ENCODE peak calls at places on chromosomes 7 and 10, in seven cellular contexts. P, D, X, I, U, C and W are unnamed samples.

GRCh38 chr7:6228865-6229264 is 43.6 kb downstream of the CYTH3 start:
- DNase-seq in D (no peak), I (no peak), P (peak), U (peak), X (peak), C (no peak), W (no peak)

GRCh38 chr10:86419101-86419500 is 52.5 kb upstream of the GRID1 start:
- DNase-seq in X (no peak), P (peak), D (no peak), U (no peak), I (no peak), C (no peak), W (no peak)

GRCh38 chr10:75269605-75270004 is 33.8 kb upstream of the COMTD1 start:
- DNase-seq in I (no peak), D (no peak), P (no peak), U (no peak), C (no peak), X (no peak), W (no peak)

GRCh38 chr10:43781480-43782361 is 133.0 kb upstream of the ZNF32 start:
- DNase-seq in I (no peak), U (peak), X (peak), D (no peak), C (no peak), P (no peak), W (no peak)

GRCh38 chr7:80589561-80590083 is 48.8 kb upstream of the CD36 start:
- DNase-seq in D (no peak), P (no peak), I (no peak), U (no peak), C (no peak), X (no peak), W (no peak)

GRCh38 chr10:62545667-62546066 is 171.5 kb downstream of the ZNF365 start:
- DNase-seq in X (peak), U (peak), I (no peak), C (no peak), P (no peak), D (peak), W (peak)

GRCh38 chr10:58797356-58797755 is 284.7 kb downstream of the BICC1 start:
- DNase-seq in D (no peak), U (no peak), C (no peak), I (no peak), P (no peak), X (no peak), W (no peak)

GRCh38 chr7:156667110-156667436 is 26.5 kb downstream of the RNF32 start:
- DNase-seq in D (no peak), P (no peak), C (no peak), X (no peak), U (no peak), I (no peak), W (no peak)

GRCh38 chr7:94295805-94296204 is 98.9 kb upstream of the COL1A2 start:
- DNase-seq in I (no peak), P (no peak), D (peak), X (peak), U (peak), C (no peak), W (peak)

GRCh38 chr7:64628721-64629120 is 37.2 kb upstream of the ZNF107 start:
- DNase-seq in P (no peak), U (no peak), C (no peak), D (no peak), X (no peak), I (no peak), W (no peak)

GRCh38 chr7:100921039-100921438 is 25.4 kb upstream of the ACHE start:
- DNase-seq in C (no peak), X (no peak), U (no peak), P (no peak), I (no peak), D (no peak), W (no peak)

GRCh38 chr7:130102588-130102987 is 32.3 kb downstream of the KLHDC10 start:
- DNase-seq in I (no peak), P (no peak), D (no peak), U (no peak), X (no peak), C (no peak), W (no peak)

GRCh38 chr7:452230-452751 is 67.4 kb downstream of the PDGFA start:
- DNase-seq in D (no peak), C (no peak), P (no peak), I (peak), U (peak), X (peak), W (no peak)

GRCh38 chr10:114094795-114095194 is 51.1 kb downstream of the ADRB1 start:
- DNase-seq in P (no peak), U (no peak), I (no peak), X (no peak), D (no peak), C (no peak), W (no peak)

GRCh38 chr10:124262971-124263370 is 155.8 kb downstream of the OAT start:
- DNase-seq in X (no peak), D (no peak), I (no peak), P (no peak), U (no peak), C (no peak), W (no peak)

GRCh38 chr7:145219461-145219860 is 383.6 kb upstream of the TPK1 start:
- DNase-seq in X (peak), P (no peak), C (no peak), I (no peak), D (no peak), U (no peak), W (no peak)

GRCh38 chr10:71970869-71971268 is 6.7 kb downstream of the CHST3 start:
- DNase-seq in U (no peak), I (no peak), C (no peak), P (no peak), X (no peak), D (no peak), W (no peak)

GRCh38 chr10:46523881-46524470 is 32.5 kb downstream of the GPRIN2 start:
- DNase-seq in P (no peak), D (peak), X (peak), C (no peak), U (peak), I (no peak), W (peak)

GRCh38 chr7:139647085-139647484 is 123.6 kb downstream of the CLEC2L start:
- DNase-seq in X (no peak), P (no peak), D (no peak), I (no peak), C (no peak), U (peak), W (no peak)

GRCh38 chr7:139648941-139649425 is 125.5 kb downstream of the CLEC2L start:
- DNase-seq in D (no peak), U (no peak), X (no peak), P (peak), I (peak), C (no peak), W (no peak)

GRCh38 chr7:139647812-139648616 is 124.5 kb downstream of the CLEC2L start:
- DNase-seq in X (no peak), I (no peak), P (no peak), D (no peak), U (peak), C (no peak), W (peak)

GRCh38 chr7:139650429-139651100 is 127.1 kb downstream of the CLEC2L start:
- DNase-seq in P (no peak), X (no peak), C (no peak), D (no peak), I (peak), U (no peak), W (no peak)

GRCh38 chr7:139648617-139648932 is 125.1 kb downstream of the CLEC2L start:
- DNase-seq in C (no peak), U (no peak), X (no peak), D (no peak), P (no peak), I (peak), W (no peak)
- H3K4me3 ChIP-seq in C (no peak), U (no peak), X (no peak), D (no peak), P (no peak), I (peak), W (no peak)

DNA sequence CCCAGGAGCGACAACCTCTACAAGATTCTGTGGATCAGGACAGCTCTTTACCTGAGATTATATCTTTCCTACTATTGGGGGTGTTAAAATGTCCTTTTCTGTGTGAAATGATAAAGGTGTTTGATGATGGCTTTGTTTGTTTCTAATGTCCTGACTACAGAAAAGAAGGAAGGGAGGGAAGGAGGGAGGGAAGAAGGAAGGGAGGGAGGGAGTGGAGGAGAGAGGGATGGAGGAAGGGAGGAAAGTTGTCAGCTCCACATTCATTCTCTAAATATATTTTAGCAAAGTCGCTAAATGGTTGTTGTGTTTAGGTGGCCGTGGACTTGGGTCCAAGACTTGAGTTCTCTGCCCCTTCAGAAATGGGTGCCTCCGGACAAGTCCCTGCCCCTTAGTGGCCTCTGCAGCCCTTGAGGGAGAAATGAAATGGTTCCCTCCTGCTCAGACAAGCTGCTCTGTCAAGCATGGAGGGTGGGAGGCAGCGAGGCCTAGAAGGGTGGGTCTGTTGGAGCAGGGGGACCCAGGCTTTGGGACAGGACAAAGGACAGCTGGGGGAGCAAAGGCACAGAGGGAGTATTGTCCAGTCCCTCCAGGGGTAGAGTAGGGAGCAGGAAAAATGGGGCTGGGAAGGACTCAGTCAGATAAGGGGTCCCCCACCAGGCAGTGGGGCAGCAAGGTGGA is 4.4 kb downstream of the RGS10 start:
- DNase-seq in C (no peak), I (no peak), P (no peak), U (no peak), X (no peak), D (no peak), W (no peak)
- H3K4me3 ChIP-seq in C (peak), I (no peak), P (no peak), U (no peak), X (no peak), D (no peak), W (no peak)

GRCh38 chr7:26658698-26659084 is 205.7 kb downstream of the SKAP2 start:
- DNase-seq in D (no peak), P (no peak), C (no peak), X (no peak), I (no peak), U (no peak), W (no peak)
- H3K4me3 ChIP-seq in D (no peak), P (no peak), C (no peak), X (no peak), I (no peak), U (no peak), W (no peak)

GRCh38 chr10:29374162-29374561 is 85.3 kb downstream of the LYZL1 start:
- DNase-seq in I (no peak), P (no peak), X (no peak), U (no peak), D (no peak), C (no peak), W (no peak)

GRCh38 chr10:29370612-29371092 is 81.8 kb downstream of the LYZL1 start:
- DNase-seq in I (no peak), X (no peak), C (no peak), D (no peak), U (no peak), P (no peak), W (peak)

GRCh38 chr10:29375888-29376287 is 87.0 kb downstream of the LYZL1 start:
- DNase-seq in C (no peak), I (no peak), X (no peak), U (no peak), D (no peak), P (no peak), W (no peak)

GRCh38 chr10:29372920-29373319 is 84.0 kb downstream of the LYZL1 start:
- DNase-seq in D (no peak), I (no peak), P (no peak), C (no peak), X (no peak), U (no peak), W (no peak)

DNA sequence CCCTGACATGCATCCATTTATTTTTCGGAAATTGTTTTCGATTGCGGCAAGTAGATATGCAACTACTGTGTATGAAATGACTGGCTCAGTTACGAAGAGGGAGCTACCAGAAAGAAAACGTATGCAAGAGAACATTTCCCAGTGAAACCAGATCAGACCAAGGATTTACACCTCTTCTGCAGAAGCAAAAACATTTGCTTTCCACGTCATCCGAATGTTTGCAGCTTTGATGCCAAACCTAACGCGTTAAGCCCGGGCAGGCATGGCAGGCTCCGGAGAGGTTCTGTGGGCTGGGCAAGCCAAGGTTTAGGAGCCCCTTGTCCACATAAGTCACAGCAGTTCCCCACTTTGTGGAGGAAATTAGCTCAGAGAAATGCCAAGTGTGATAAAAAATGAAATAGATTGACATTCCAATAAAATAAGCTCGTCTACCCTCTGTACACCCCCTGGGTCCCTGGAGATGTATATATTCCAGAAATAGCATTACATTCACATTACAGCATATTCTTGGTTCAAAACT is 81.3 kb downstream of the LYZL1 start:
- DNase-seq in D (no peak), X (peak), C (no peak), U (no peak), P (no peak), I (no peak), W (peak)
- H3K4me3 ChIP-seq in D (no peak), X (no peak), C (no peak), U (no peak), P (no peak), I (no peak), W (peak)

GRCh38 chr10:17647316-17647715 is 3.4 kb downstream of the STAM start:
- DNase-seq in X (peak), C (no peak), P (no peak), D (no peak), I (peak), U (no peak), W (no peak)

GRCh38 chr10:17650416-17650815 is 6.5 kb downstream of the STAM start:
- DNase-seq in X (no peak), P (no peak), I (no peak), D (no peak), U (no peak), C (no peak), W (no peak)

GRCh38 chr10:17651891-17652290 is 7.9 kb downstream of the STAM start:
- DNase-seq in D (no peak), I (no peak), P (no peak), X (no peak), U (no peak), C (no peak), W (no peak)

GRCh38 chr10:17649052-17649451 is 5.1 kb downstream of the STAM start:
- DNase-seq in I (no peak), P (no peak), X (no peak), D (no peak), C (no peak), U (no peak), W (no peak)

GRCh38 chr10:17649836-17650235 is 5.9 kb downstream of the STAM start:
- DNase-seq in P (no peak), C (no peak), I (no peak), X (peak), D (peak), U (peak), W (no peak)
- H3K4me3 ChIP-seq in P (no peak), C (no peak), I (no peak), X (no peak), D (no peak), U (no peak), W (no peak)

GRCh38 chr10:99329238-99329890 is at the start of gene CNNM1:
- DNase-seq in I (no peak), U (no peak), P (no peak), C (no peak), D (no peak), X (peak), W (no peak)
- H3K4me3 ChIP-seq in I (peak), U (peak), P (no peak), C (peak), D (peak), X (peak), W (peak)

GRCh38 chr10:97180367-97180763 is 5.4 kb downstream of the SLIT1 start:
- DNase-seq in X (no peak), P (no peak), D (no peak), I (no peak), C (no peak), U (no peak), W (no peak)

GRCh38 chr10:97179311-97179710 is 6.4 kb downstream of the SLIT1 start:
- DNase-seq in U (no peak), C (no peak), I (no peak), P (no peak), D (no peak), X (no peak), W (no peak)

GRCh38 chr10:97180986-97181385 is 4.8 kb downstream of the SLIT1 start:
- DNase-seq in I (no peak), D (no peak), C (no peak), U (no peak), X (no peak), P (no peak), W (no peak)

GRCh38 chr10:97178074-97178473 is 7.7 kb downstream of the SLIT1 start:
- DNase-seq in I (no peak), D (no peak), U (no peak), X (no peak), P (no peak), C (no peak), W (no peak)

DNA sequence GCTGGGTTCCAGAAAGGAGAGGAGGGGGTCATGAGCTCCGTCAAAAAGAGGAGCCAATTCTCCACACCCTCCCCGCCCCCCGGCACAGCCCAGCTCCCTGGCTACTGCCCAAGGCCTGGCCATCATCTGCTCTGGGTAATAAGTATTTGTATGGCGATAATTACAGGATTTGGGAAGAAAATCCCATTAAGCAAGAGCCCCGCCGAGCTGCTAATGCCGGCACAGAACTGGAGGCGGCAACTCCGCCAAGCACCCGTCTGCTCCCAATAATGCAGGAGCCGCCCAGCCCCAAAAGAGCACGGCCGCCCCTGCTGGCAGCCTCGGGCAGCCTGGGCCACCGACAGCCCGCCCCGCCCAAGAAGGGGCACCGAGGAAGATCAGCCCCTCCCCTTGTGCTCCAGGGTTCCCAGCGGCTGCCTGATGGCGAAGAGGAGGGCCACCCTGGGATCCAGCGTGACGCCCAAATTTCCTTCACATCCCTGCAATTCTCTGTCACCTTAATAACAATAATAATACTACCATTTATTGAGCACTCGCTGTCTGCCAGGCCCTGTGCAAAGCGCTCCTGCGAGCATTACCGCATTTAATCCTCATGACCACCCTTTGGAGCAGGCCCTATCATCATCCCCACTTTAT is 5.9 kb downstream of the SLIT1 start:
- DNase-seq in I (no peak), C (no peak), U (no peak), P (no peak), X (no peak), D (no peak), W (no peak)
- H3K4me3 ChIP-seq in I (no peak), C (no peak), U (no peak), P (no peak), X (no peak), D (no peak), W (no peak)

GRCh38 chr10:132043861-132044695 is 21.7 kb upstream of the JAKMIP3 start:
- DNase-seq in I (no peak), D (no peak), U (no peak), C (no peak), X (no peak), P (peak), W (no peak)
- H3K4me3 ChIP-seq in I (no peak), D (no peak), U (no peak), C (no peak), X (no peak), P (no peak), W (no peak)

GRCh38 chr10:79354141-79354540 is 6.9 kb downstream of the PPIF start:
- DNase-seq in X (no peak), C (no peak), I (no peak), P (no peak), U (no peak), D (no peak), W (no peak)
- H3K4me3 ChIP-seq in X (no peak), C (no peak), I (no peak), P (no peak), U (no peak), D (no peak), W (no peak)

GRCh38 chr10:131973160-131973951 is 8.4 kb downstream of the BNIP3 start:
- DNase-seq in C (peak), D (no peak), X (no peak), U (no peak), P (no peak), I (peak), W (no peak)
- H3K4me3 ChIP-seq in C (peak), D (no peak), X (no peak), U (no peak), P (no peak), I (no peak), W (no peak)